ENCODE peak calls at places on chromosomes 2 and 18, in four cellular contexts. One of them, this sample, is unnamed.

GRCh38 chr18:76657428-76657827 is 162.4 kb upstream of the ZNF516 start:
- DNase-seq in vagina: no peak
- DNase-seq in nephron progenitor cell: no peak
- DNase-seq in type B pancreatic cell: no peak
- DNase-seq in this sample: no peak

GRCh38 chr2:68253211-68254068 is 1.1 kb upstream of the PPP3R1 start:
- DNase-seq in nephron progenitor cell: no peak
- DNase-seq in vagina: no peak
- DNase-seq in type B pancreatic cell: no peak
- DNase-seq in this sample: no peak

GRCh38 chr18:62767321-62767720 is 52.0 kb downstream of the PHLPP1 start:
- DNase-seq in nephron progenitor cell: no peak
- DNase-seq in vagina: no peak
- DNase-seq in type B pancreatic cell: no peak
- DNase-seq in this sample: no peak

GRCh38 chr2:120878970-120879369 is 143.3 kb downstream of the GLI2 start:
- DNase-seq in type B pancreatic cell: no peak
- DNase-seq in nephron progenitor cell: no peak
- DNase-seq in vagina: no peak
- DNase-seq in this sample: no peak

GRCh38 chr18:27004056-27004829 is 138.7 kb upstream of the AQP4 start:
- DNase-seq in nephron progenitor cell: no peak
- DNase-seq in vagina: no peak
- DNase-seq in type B pancreatic cell: no peak
- DNase-seq in this sample: no peak

GRCh38 chr2:11286749-11287148 is 57.7 kb downstream of the ROCK2 start:
- DNase-seq in vagina: no peak
- DNase-seq in nephron progenitor cell: no peak
- DNase-seq in type B pancreatic cell: no peak
- DNase-seq in this sample: no peak

GRCh38 chr2:31428001-31428418 is 13.5 kb upstream of the XDH start:
- DNase-seq in vagina: no peak
- DNase-seq in type B pancreatic cell: no peak
- DNase-seq in nephron progenitor cell: no peak
- DNase-seq in this sample: no peak

GRCh38 chr2:241768251-241768711 is 8.3 kb upstream of the GAL3ST2 start:
- DNase-seq in vagina: no peak
- DNase-seq in type B pancreatic cell: peak; percentile 64
- DNase-seq in nephron progenitor cell: no peak
- DNase-seq in this sample: no peak

GRCh38 chr2:117931266-117931665 is 82.6 kb downstream of the CCDC93 start:
- DNase-seq in vagina: no peak
- DNase-seq in type B pancreatic cell: no peak
- DNase-seq in nephron progenitor cell: no peak
- DNase-seq in this sample: peak; percentile 73

DNA sequence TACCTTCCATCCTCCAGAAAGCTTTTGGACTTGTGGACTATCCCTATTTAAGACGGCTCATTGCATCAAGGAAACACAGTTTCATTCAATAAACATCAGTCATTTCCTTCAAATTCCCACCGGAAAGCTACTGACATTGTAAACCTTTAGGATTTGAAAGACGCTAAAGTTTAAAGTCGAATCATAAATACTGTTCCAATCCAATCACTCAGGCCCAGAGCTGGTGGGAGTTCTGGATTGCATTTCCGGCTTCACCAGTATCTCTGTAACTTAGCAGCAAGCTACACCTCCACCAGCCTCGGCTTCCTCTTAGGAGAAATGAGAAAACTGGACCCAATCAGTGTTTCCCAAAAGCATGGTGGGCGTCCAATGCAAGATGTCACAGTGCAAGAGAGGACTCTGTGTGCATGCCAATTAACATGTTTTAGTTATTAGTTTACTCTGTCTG is 1.6 kb downstream of the WDFY1 start:
- DNase-seq in type B pancreatic cell: no peak
- DNase-seq in nephron progenitor cell: no peak
- DNase-seq in vagina: no peak
- DNase-seq in this sample: no peak
- TF ChIP-seq CTCF in type B pancreatic cell: no peak
- TF ChIP-seq CTCF in nephron progenitor cell: no peak
- TF ChIP-seq CTCF in vagina: no peak
- TF ChIP-seq CTCF in this sample: no peak

DNA sequence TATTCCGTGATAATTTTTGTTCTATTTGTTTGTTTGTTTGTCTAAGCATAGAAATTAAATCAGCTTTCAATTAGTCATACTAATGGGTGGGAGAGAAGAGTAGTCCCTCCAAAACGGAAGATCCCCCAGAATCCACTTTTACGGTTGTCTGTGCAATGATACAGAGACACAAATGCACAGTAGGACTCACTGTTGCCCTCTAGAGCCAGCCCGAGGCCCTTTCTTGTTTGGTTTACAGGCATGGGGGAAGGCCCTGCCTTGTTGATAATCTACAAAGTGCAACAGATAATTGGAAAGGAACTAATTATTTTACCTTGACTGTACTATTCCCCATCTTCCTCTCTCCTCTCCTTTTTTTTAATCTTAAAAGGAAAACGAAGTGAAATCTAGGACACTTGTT is 121.1 kb downstream of the ACOXL start:
- DNase-seq in type B pancreatic cell: no peak
- DNase-seq in nephron progenitor cell: peak; percentile 29
- DNase-seq in vagina: no peak
- DNase-seq in this sample: peak; percentile 44
- TF ChIP-seq CTCF in type B pancreatic cell: peak; percentile 75
- TF ChIP-seq CTCF in nephron progenitor cell: peak; percentile 47
- TF ChIP-seq CTCF in vagina: no peak
- TF ChIP-seq CTCF in this sample: peak; percentile 26

GRCh38 chr2:140565756-140566155 is 1565.1 kb downstream of the LRP1B start:
- DNase-seq in type B pancreatic cell: no peak
- DNase-seq in vagina: no peak
- DNase-seq in nephron progenitor cell: no peak
- DNase-seq in this sample: no peak
- TF ChIP-seq CTCF in type B pancreatic cell: no peak
- TF ChIP-seq CTCF in vagina: no peak
- TF ChIP-seq CTCF in nephron progenitor cell: no peak
- TF ChIP-seq CTCF in this sample: no peak

GRCh38 chr18:36412778-36413177 is 115.3 kb downstream of the FHOD3 start:
- DNase-seq in nephron progenitor cell: no peak
- DNase-seq in type B pancreatic cell: no peak
- DNase-seq in vagina: no peak
- DNase-seq in this sample: peak; percentile 45
- TF ChIP-seq CTCF in nephron progenitor cell: peak; percentile 43
- TF ChIP-seq CTCF in type B pancreatic cell: peak; percentile 60
- TF ChIP-seq CTCF in vagina: no peak
- TF ChIP-seq CTCF in this sample: peak; percentile 38

GRCh38 chr2:170711774-170712652 is 3.1 kb upstream of the SP5 start:
- DNase-seq in vagina: no peak
- DNase-seq in type B pancreatic cell: no peak
- DNase-seq in nephron progenitor cell: peak; percentile 79
- DNase-seq in this sample: no peak
- TF ChIP-seq CTCF in vagina: no peak
- TF ChIP-seq CTCF in type B pancreatic cell: no peak
- TF ChIP-seq CTCF in nephron progenitor cell: no peak
- TF ChIP-seq CTCF in this sample: no peak

DNA sequence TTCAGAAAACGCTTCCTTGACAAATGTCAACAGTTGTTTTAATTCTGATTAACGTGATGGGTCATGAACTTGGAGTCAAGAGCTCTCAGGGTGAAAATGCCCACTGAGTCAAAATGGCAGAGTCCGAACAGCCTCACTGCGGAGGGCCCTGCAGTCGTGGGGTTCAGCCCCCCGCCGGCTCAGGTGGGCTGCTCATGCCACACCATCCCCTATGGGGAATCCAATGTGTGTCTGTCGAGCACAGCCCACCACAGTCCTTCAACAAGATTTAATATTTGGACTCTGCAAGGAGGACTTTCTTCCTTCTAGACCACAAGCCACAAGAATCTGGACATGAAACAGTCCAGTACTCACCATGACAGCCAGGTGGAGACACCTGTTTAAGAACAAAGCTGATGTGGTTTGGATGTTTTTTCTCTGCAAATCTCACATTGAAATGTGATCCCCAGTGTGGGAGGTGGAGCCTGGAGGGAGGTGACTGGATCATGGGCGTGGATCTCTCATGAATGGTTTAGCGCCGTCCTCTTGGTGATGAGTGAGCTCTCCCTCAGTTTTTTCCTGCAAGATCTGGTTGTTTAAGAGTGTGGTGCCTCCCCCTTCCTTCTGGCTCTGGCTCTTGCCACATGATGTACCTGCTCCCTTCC is 201.0 kb downstream of the NDUFA10 start:
- DNase-seq in vagina: peak; percentile 56
- DNase-seq in type B pancreatic cell: peak; percentile 58
- DNase-seq in nephron progenitor cell: peak; percentile 32
- DNase-seq in this sample: peak; percentile 72
- TF ChIP-seq CTCF in vagina: no peak
- TF ChIP-seq CTCF in type B pancreatic cell: peak; percentile 61
- TF ChIP-seq CTCF in nephron progenitor cell: peak; percentile 13
- TF ChIP-seq CTCF in this sample: no peak

DNA sequence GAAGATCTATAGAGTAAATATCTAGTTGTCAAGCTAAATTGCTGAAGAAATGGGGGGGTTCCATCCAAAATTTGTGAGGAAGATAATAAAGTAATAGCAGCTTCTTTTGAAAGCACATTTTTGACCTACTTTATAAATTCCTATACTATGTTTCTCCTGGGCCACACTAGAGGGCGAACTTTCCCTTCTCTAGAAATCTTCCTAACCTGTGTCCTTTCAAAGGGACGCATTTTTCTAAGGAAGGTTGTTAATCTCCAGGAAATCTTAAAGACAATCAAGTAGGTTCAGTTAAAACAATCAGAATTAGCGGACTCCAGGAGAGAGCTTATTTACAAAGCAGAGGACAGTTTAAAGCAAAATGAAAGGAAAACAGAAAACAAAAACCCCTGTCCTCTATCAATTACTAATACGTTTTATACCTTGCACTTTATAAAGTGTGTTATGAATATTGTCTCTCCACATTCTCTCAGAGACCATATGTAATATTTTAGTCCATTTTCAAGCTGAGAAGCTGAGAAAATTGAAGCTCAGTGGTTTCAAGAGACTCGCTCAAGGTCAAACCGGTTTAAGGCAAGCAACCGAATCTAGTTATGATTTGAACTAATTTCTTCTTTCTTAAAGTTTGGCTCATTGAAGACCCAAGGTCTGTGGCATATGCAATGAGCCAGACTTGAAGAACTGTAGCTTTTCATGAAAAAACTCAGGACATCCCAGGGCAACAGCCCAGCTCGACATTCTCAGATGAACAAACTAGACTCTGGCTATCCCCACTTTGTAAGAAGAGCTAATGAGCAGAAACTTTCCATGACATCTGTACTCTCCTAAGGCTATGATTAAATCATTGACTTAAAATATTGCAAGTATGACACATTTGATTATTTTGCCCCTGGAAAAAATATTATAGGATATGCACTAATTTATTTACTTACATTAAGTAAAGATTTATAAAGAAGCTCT is 273.6 kb downstream of the PAX3 start:
- DNase-seq in type B pancreatic cell: no peak
- DNase-seq in nephron progenitor cell: peak; percentile 8
- DNase-seq in vagina: no peak
- DNase-seq in this sample: no peak
- TF ChIP-seq CTCF in type B pancreatic cell: peak; percentile 85
- TF ChIP-seq CTCF in nephron progenitor cell: peak; percentile 82
- TF ChIP-seq CTCF in vagina: peak; percentile 7
- TF ChIP-seq CTCF in this sample: peak; percentile 39

GRCh38 chr2:202005272-202005887 is 28.3 kb upstream of the FZD7 start:
- DNase-seq in type B pancreatic cell: no peak
- DNase-seq in nephron progenitor cell: no peak
- DNase-seq in vagina: no peak
- DNase-seq in this sample: no peak

GRCh38 chr2:202009019-202009481 is 24.6 kb upstream of the FZD7 start:
- DNase-seq in vagina: no peak
- DNase-seq in type B pancreatic cell: no peak
- DNase-seq in nephron progenitor cell: no peak
- DNase-seq in this sample: no peak

GRCh38 chr2:202002381-202002780 is 31.3 kb upstream of the FZD7 start:
- DNase-seq in nephron progenitor cell: no peak
- DNase-seq in type B pancreatic cell: no peak
- DNase-seq in vagina: no peak
- DNase-seq in this sample: no peak

GRCh38 chr2:202009563-202009962 is 24.1 kb upstream of the FZD7 start:
- DNase-seq in vagina: no peak
- DNase-seq in nephron progenitor cell: no peak
- DNase-seq in type B pancreatic cell: no peak
- DNase-seq in this sample: no peak

GRCh38 chr2:202007015-202008011 is 26.3 kb upstream of the FZD7 start:
- DNase-seq in type B pancreatic cell: no peak
- DNase-seq in vagina: no peak
- DNase-seq in nephron progenitor cell: no peak
- DNase-seq in this sample: no peak
- TF ChIP-seq CTCF in type B pancreatic cell: no peak
- TF ChIP-seq CTCF in vagina: no peak
- TF ChIP-seq CTCF in nephron progenitor cell: no peak
- TF ChIP-seq CTCF in this sample: no peak

GRCh38 chr2:95053543-95053942 is 28.0 kb downstream of the MAL start:
- DNase-seq in vagina: no peak
- DNase-seq in type B pancreatic cell: no peak
- DNase-seq in nephron progenitor cell: peak; percentile 36
- DNase-seq in this sample: peak; percentile 38
- TF ChIP-seq CTCF in vagina: no peak
- TF ChIP-seq CTCF in type B pancreatic cell: peak; percentile 22
- TF ChIP-seq CTCF in nephron progenitor cell: peak; percentile 29
- TF ChIP-seq CTCF in this sample: peak; percentile 58

GRCh38 chr2:130391872-130392670 is 36.2 kb downstream of the PTPN18 start:
- DNase-seq in vagina: no peak
- DNase-seq in type B pancreatic cell: no peak
- DNase-seq in nephron progenitor cell: peak; percentile 29
- DNase-seq in this sample: peak; percentile 48
- TF ChIP-seq CTCF in vagina: no peak
- TF ChIP-seq CTCF in type B pancreatic cell: peak; percentile 16
- TF ChIP-seq CTCF in nephron progenitor cell: no peak
- TF ChIP-seq CTCF in this sample: peak; percentile 12